ENCODE peak calls at places on chromosomes 16 and 17, in six cellular contexts. O, R, N, W, S and V are unnamed samples.

GRCh38 chr17:39151680-39152058 is 232 bp upstream of the PLXDC1 start:
- DNase-seq in N (no peak), R (no peak), W (no peak), O (no peak), S (no peak), V (no peak)

GRCh38 chr16:8168016-8168415 is 422.3 kb downstream of the TMEM114 start:
- DNase-seq in O (no peak), N (no peak), S (no peak), W (no peak), R (no peak), V (no peak)

GRCh38 chr16:87388818-87389134 is 3.4 kb upstream of the MAP1LC3B start:
- DNase-seq in W (no peak), R (no peak), S (no peak), O (no peak), N (no peak), V (no peak)

GRCh38 chr17:31095239-31096105 is 695 bp downstream of the NF1 start:
- DNase-seq in N (peak; percentile 3), S (peak; percentile 67), R (no peak), O (peak; percentile 23), W (peak; percentile 7), V (peak; percentile 66)

GRCh38 chr16:74305286-74305685 is 8.7 kb downstream of the PSMD7 start:
- DNase-seq in S (no peak), R (no peak), W (no peak), N (no peak), O (no peak), V (no peak)

GRCh38 chr16:66428682-66429251 is 1.7 kb downstream of the BEAN1 start:
- DNase-seq in O (no peak), N (no peak), W (no peak), S (no peak), R (no peak), V (no peak)

GRCh38 chr16:31072540-31073072 is 1.4 kb downstream of the ZNF668 start:
- DNase-seq in W (no peak), R (peak; percentile 52), S (no peak), N (no peak), O (peak; percentile 21), V (no peak)

GRCh38 chr17:80608326-80608725 is 63.7 kb downstream of the RPTOR start:
- DNase-seq in S (no peak), O (no peak), R (no peak), N (no peak), W (no peak), V (no peak)

GRCh38 chr16:23069844-23070243 is 79.4 kb downstream of the USP31 start:
- DNase-seq in O (no peak), R (no peak), N (no peak), S (no peak), W (no peak), V (no peak)

GRCh38 chr16:11168386-11169065 is 87.5 kb downstream of the SOCS1 start:
- DNase-seq in R (no peak), S (no peak), O (no peak), W (no peak), N (no peak), V (no peak)

GRCh38 chr16:51150159-51150893 is 744 bp downstream of the SALL1 start:
- DNase-seq in R (no peak), W (no peak), S (no peak), O (no peak), N (no peak), V (no peak)

GRCh38 chr17:61766520-61766919 is 96.8 kb downstream of the BRIP1 start:
- DNase-seq in R (no peak), S (no peak), W (no peak), N (no peak), O (no peak), V (no peak)

GRCh38 chr17:21258593-21258992 is 5.4 kb upstream of the NATD1 start:
- DNase-seq in O (no peak), W (no peak), N (no peak), S (no peak), R (no peak), V (no peak)

GRCh38 chr17:73750975-73751374 is 106.7 kb upstream of the SDK2 start:
- DNase-seq in W (no peak), N (no peak), S (no peak), R (no peak), O (no peak), V (peak; percentile 51)

GRCh38 chr17:82036634-82037112 is 824 bp downstream of the DCXR start:
- DNase-seq in N (no peak), S (no peak), R (no peak), W (no peak), O (no peak), V (no peak)

GRCh38 chr17:81831957-81832607 is 1.0 kb downstream of the MCRIP1 start:
- DNase-seq in N (peak; percentile 57), O (peak; percentile 52), S (peak; percentile 67), W (peak; percentile 24), R (peak; percentile 10), V (no peak)

GRCh38 chr16:2475413-2476344 is 752 bp downstream of the TBC1D24 start:
- DNase-seq in O (peak; percentile 39), R (no peak), S (no peak), N (no peak), W (peak; percentile 12), V (no peak)

GRCh38 chr17:2784864-2785263 is 11.4 kb upstream of the RAP1GAP2 start:
- DNase-seq in S (no peak), W (no peak), R (no peak), O (no peak), N (no peak), V (no peak)

GRCh38 chr16:16004314-16004749 is 54.9 kb downstream of the ABCC1 start:
- DNase-seq in O (no peak), S (no peak), W (no peak), R (peak; percentile 75), N (no peak), V (no peak)

DNA sequence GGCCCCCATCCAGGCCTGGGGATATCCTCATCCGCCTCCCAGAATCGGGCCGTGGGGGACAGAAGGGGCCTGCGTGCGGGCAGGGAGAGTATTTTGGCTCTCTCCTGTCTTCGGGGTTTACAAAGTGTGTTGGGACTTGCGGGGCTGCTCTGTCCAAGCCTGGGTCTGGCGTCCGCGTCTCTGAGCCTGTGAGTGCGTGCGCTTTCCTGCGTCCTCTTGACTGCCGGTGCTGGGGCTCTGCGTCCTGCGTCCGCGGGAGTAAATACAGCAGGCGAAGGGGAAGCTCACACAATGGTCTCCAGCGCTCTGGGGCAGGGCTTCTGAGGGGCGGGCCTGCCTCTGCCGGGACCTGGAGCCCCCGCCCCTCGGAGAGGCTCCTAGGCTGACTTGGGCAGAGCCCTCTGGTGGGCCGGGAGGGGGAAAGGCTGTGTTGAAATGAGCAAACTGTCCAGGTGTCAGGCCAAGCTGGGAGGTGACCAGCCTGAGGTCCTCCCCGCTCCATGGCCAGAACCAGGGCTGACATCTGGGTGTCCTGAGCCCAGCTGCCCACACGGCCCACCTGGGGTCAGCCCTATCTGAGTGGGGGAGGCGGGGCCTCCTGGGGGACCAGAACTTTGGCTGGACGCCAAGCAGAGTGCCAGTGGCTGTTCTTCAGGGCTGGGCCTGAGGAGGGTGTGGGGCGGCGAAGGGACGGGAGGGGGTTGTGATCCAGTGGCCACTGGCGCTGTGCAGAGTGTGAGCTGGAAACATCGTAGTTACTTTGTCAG is 233.6 kb downstream of the SEC14L1 start:
- DNase-seq in W (peak; percentile 73), R (peak; percentile 64), S (peak; percentile 88), O (peak; percentile 73), N (peak; percentile 88), V (peak; percentile 88)
- TF ChIP-seq CTCF in W (peak; percentile 59), R (peak; percentile 52), S (peak; percentile 45), O (peak; percentile 38), N (no peak), V (peak; percentile 23)

GRCh38 chr17:29175349-29175748 is 4.8 kb downstream of the MYO18A start:
- DNase-seq in R (no peak), S (no peak), W (no peak), N (no peak), O (no peak), V (no peak)

GRCh38 chr17:29177871-29178749 is 2.1 kb downstream of the MYO18A start:
- DNase-seq in N (no peak), W (no peak), S (no peak), R (no peak), O (no peak), V (peak; percentile 89)

GRCh38 chr17:29177541-29177870 is 2.7 kb downstream of the MYO18A start:
- DNase-seq in S (no peak), W (no peak), N (no peak), R (no peak), O (no peak), V (no peak)

GRCh38 chr17:29178750-29179231 is 1.4 kb downstream of the MYO18A start:
- DNase-seq in N (no peak), W (no peak), S (no peak), R (no peak), O (no peak), V (no peak)

DNA sequence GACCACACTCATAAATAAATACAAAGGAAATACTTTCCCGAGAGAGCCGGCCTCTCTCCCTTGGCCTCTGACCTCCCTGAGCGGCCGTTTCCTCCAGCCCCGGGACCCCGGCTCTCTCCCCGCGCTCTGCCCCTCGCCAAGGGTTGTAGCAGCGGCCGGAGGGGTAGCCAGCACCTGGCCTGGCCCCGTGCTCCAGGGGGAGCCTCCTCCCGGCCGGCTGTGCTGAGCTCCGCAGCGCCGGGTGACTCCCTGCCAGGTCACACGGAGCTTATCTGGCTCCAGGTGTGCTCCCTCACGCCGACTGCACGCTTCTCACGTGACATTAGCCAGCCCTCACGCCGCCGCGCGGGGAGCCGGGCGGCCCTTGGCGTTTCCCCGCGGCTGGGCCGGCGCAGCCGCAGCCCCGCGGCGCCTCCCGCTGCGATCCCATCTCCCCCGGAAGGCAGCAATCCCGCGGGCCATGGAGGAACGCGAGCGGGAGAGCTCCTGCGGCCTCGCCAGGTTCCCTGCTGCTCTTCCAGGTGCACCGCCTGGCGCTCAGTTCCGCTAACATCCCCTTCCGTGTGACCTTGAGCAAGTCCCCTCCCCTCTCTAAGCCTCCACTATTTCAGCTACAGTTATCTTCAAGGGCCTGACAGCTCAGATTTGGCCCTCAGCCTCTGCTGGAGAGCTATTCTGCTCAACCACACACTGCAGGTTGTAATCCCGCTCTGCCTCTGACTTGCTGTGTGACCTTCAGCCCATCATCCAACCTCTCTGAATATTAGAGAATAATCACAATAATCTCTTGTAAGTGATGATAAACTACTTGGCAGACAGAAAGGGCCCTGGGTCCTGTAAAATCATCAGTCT is 3.5 kb downstream of the MYO18A start:
- DNase-seq in R (no peak), N (peak; percentile 73), O (peak; percentile 58), W (peak; percentile 49), S (peak; percentile 82), V (peak; percentile 82)
- TF ChIP-seq CTCF in R (no peak), N (no peak), O (no peak), W (no peak), S (no peak), V (no peak)

GRCh38 chr16:48317614-48318013 is 67.6 kb downstream of the SIAH1 start:
- DNase-seq in W (no peak), O (no peak), R (peak; percentile 87), S (no peak), N (no peak), V (no peak)
- TF ChIP-seq CTCF in W (no peak), O (no peak), R (peak; percentile 33), S (no peak), N (no peak), V (no peak)

GRCh38 chr17:43915561-43915960 is 8.2 kb upstream of the MPP2 start:
- DNase-seq in N (no peak), W (no peak), O (no peak), S (no peak), R (no peak), V (no peak)

GRCh38 chr17:43917016-43917347 is 9.6 kb upstream of the MPP2 start:
- DNase-seq in R (no peak), W (no peak), S (no peak), N (no peak), O (no peak), V (no peak)

GRCh38 chr17:43916385-43916784 is 9.0 kb upstream of the MPP2 start:
- DNase-seq in W (no peak), N (no peak), R (no peak), O (no peak), S (no peak), V (no peak)

GRCh38 chr17:43918026-43918389 is 10.7 kb upstream of the MPP2 start:
- DNase-seq in O (no peak), S (no peak), W (no peak), R (no peak), N (no peak), V (no peak)

GRCh38 chr17:43917348-43918025 is 10.2 kb upstream of the MPP2 start:
- DNase-seq in W (peak; percentile 27), R (peak; percentile 11), N (no peak), S (peak; percentile 65), O (peak; percentile 50), V (no peak)
- TF ChIP-seq CTCF in W (peak; percentile 55), R (peak; percentile 78), N (no peak), S (peak; percentile 52), O (peak; percentile 33), V (peak; percentile 53)